ENCODE peak calls at places on chromosome 5, in nine cellular contexts. S is IMR-90; J is SJSA1; C is sigmoid colon; R is cardiac muscle cell; H is neural progenitor cell; I is A673; G is spleen; V is effector memory CD4-positive, alpha-beta T cell. L is an unnamed sample.

GRCh38 chr5:115543365-115543700 is 1.2 kb downstream of the FEM1C start:
- DNase-seq in S (no peak), J (no peak), C (no peak), R (no peak), H (peak; percentile 10), I (no peak), G (peak; percentile 74), V (no peak), L (no peak)

GRCh38 chr5:16916262-16916878 is 19.7 kb downstream of the MYO10 start:
- DNase-seq in S (peak; percentile 93), J (peak; percentile 67), C (no peak), R (no peak), H (no peak), I (peak; percentile 87), G (no peak), V (no peak), L (no peak)

GRCh38 chr5:94266170-94266569 is 352.2 kb downstream of the KIAA0825 start:
- DNase-seq in S (no peak), J (no peak), C (no peak), R (no peak), H (no peak), I (no peak), G (no peak), V (no peak), L (no peak)

GRCh38 chr5:3389471-3390026 is 206.1 kb upstream of the IRX1 start:
- DNase-seq in S (no peak), J (no peak), C (no peak), R (no peak), H (peak; percentile 34), I (no peak), G (no peak), V (no peak), L (no peak)

GRCh38 chr5:140800816-140801493 is at the start of gene PCDHA3:
- DNase-seq in S (peak; percentile 1), J (no peak), C (no peak), R (no peak), H (no peak), I (peak; percentile 68), G (no peak), V (no peak), L (no peak)

GRCh38 chr5:179343902-179344300 is 1.4 kb downstream of the ADAMTS2 start:
- DNase-seq in S (peak; percentile 58), J (no peak), C (no peak), R (peak; percentile 74), H (peak; percentile 94), I (peak; percentile 31), G (peak; percentile 78), V (no peak), L (no peak)

GRCh38 chr5:134892926-134893325 is 12.0 kb upstream of the PCBD2 start:
- DNase-seq in S (no peak), J (no peak), C (no peak), R (no peak), H (no peak), I (no peak), G (no peak), V (no peak), L (no peak)

GRCh38 chr5:13946111-13946510 is 1.6 kb upstream of the DNAH5 start:
- DNase-seq in S (peak; percentile 10), J (no peak), C (no peak), R (no peak), H (no peak), I (peak; percentile 11), G (no peak), V (no peak), L (no peak)

GRCh38 chr5:89855417-89855816 is 554.1 kb downstream of the CETN3 start:
- DNase-seq in S (no peak), J (no peak), C (no peak), R (no peak), H (no peak), I (no peak), G (no peak), V (no peak), L (no peak)

GRCh38 chr5:170633235-170634041 is 129.6 kb downstream of the KCNIP1 start:
- DNase-seq in S (peak; percentile 65), J (peak; percentile 80), C (peak; percentile 86), R (peak; percentile 84), H (peak; percentile 75), I (peak; percentile 67), G (peak; percentile 50), V (no peak), L (peak; percentile 75)

GRCh38 chr5:4097194-4097593 is 501.6 kb downstream of the IRX1 start:
- DNase-seq in S (no peak), J (no peak), C (no peak), R (no peak), H (no peak), I (no peak), G (no peak), V (no peak), L (no peak)

GRCh38 chr5:75168026-75168750 is 68.5 kb downstream of the ANKRD31 start:
- DNase-seq in S (no peak), J (no peak), C (no peak), R (no peak), H (no peak), I (no peak), G (no peak), V (no peak), L (no peak)

GRCh38 chr5:139649082-139649991 is 1.2 kb downstream of the CXXC5 start:
- DNase-seq in S (no peak), J (no peak), C (peak; percentile 69), R (peak; percentile 52), H (peak; percentile 78), I (peak; percentile 66), G (peak; percentile 88), V (no peak), L (no peak)
- H3K4me1 ChIP-seq in S (peaks cover 25% of the 10 kb centered on the region), J (peaks cover 54% of the 10 kb centered on the region), C (peaks cover 71% of the 10 kb centered on the region), R (peaks cover 36% of the 10 kb centered on the region), H (peaks cover 47% of the 10 kb centered on the region), I (peaks cover 41% of the 10 kb centered on the region), G (peaks cover 81% of the 10 kb centered on the region), V (peaks cover 31% of the 10 kb centered on the region), L (peaks cover 28% of the 10 kb centered on the region)

GRCh38 chr5:56825222-56825824 is 10.0 kb downstream of the MAP3K1 start:
- DNase-seq in S (no peak), J (no peak), C (no peak), R (peak; percentile 34), H (no peak), I (no peak), G (peak; percentile 31), V (no peak), L (no peak)

GRCh38 chr5:56827923-56828322 is 12.6 kb downstream of the MAP3K1 start:
- DNase-seq in S (no peak), J (no peak), C (no peak), R (no peak), H (no peak), I (no peak), G (no peak), V (no peak), L (no peak)

GRCh38 chr5:56827043-56827442 is 11.7 kb downstream of the MAP3K1 start:
- DNase-seq in S (no peak), J (no peak), C (no peak), R (no peak), H (peak; percentile 47), I (no peak), G (peak; percentile 61), V (no peak), L (no peak)

GRCh38 chr5:56822961-56823360 is 7.6 kb downstream of the MAP3K1 start:
- DNase-seq in S (no peak), J (no peak), C (no peak), R (no peak), H (no peak), I (no peak), G (peak; percentile 62), V (no peak), L (no peak)

DNA sequence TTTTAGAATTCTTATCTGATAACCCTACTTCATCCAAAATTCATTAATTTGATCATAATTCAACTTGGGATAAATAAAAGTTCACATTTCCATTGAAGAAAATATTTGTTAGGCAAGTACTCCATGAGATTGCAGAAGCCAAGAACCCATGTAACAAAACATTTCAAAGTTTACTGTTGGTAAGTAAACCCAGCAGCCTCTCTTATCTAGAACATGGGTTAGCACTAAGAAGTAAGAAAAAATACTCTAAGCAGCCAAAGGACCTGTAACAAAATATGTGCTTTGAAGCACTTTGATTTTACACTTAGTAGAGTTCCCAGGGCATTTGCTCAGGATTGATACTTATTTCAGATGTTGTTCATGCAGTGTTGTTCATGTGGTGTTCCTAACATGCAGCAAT is 8.7 kb downstream of the MAP3K1 start:
- DNase-seq in S (no peak), J (no peak), C (no peak), R (no peak), H (no peak), I (no peak), G (no peak), V (no peak), L (no peak)
- H3K4me1 ChIP-seq in S (peaks cover 19% of the 10 kb centered on the region), J (peaks cover 19% of the 10 kb centered on the region), C (peaks cover 4% of the 10 kb centered on the region), R (peaks cover 38% of the 10 kb centered on the region), H (peaks cover 9% of the 10 kb centered on the region), I (no peaks in the 10 kb centered on the region), G (peaks cover 100% of the 10 kb centered on the region), V (peaks cover 60% of the 10 kb centered on the region), L (no peaks in the 10 kb centered on the region)

GRCh38 chr5:113520429-113520828 is 6.9 kb downstream of the YTHDC2 start:
- DNase-seq in S (peak; percentile 70), J (no peak), C (no peak), R (no peak), H (no peak), I (no peak), G (no peak), V (no peak), L (no peak)
- H3K4me1 ChIP-seq in S (peaks cover 8% of the 10 kb centered on the region), J (peaks cover 14% of the 10 kb centered on the region), C (peaks cover 12% of the 10 kb centered on the region), R (no peaks in the 10 kb centered on the region), H (no peaks in the 10 kb centered on the region), I (peaks cover 26% of the 10 kb centered on the region), G (peaks cover 53% of the 10 kb centered on the region), V (peaks cover 4% of the 10 kb centered on the region), L (no peaks in the 10 kb centered on the region)

GRCh38 chr5:157554180-157555030 is 21.2 kb downstream of the ADAM19 start:
- DNase-seq in S (no peak), J (no peak), C (no peak), R (no peak), H (no peak), I (no peak), G (no peak), V (no peak), L (no peak)
- H3K4me1 ChIP-seq in S (peaks cover 31% of the 10 kb centered on the region), J (peaks cover 56% of the 10 kb centered on the region), C (peaks cover 69% of the 10 kb centered on the region), R (no peaks in the 10 kb centered on the region), H (peaks cover 22% of the 10 kb centered on the region), I (no peaks in the 10 kb centered on the region), G (peaks cover 77% of the 10 kb centered on the region), V (peaks cover 41% of the 10 kb centered on the region), L (peaks cover 10% of the 10 kb centered on the region)

GRCh38 chr5:152116926-152117325 is 192.3 kb upstream of the GLRA1 start:
- DNase-seq in S (no peak), J (no peak), C (no peak), R (no peak), H (no peak), I (no peak), G (no peak), V (no peak), L (no peak)
- H3K4me1 ChIP-seq in S (no peaks in the 10 kb centered on the region), J (no peaks in the 10 kb centered on the region), C (no peaks in the 10 kb centered on the region), R (no peaks in the 10 kb centered on the region), H (no peaks in the 10 kb centered on the region), I (no peaks in the 10 kb centered on the region), G (no peaks in the 10 kb centered on the region), V (no peaks in the 10 kb centered on the region), L (no peaks in the 10 kb centered on the region)

DNA sequence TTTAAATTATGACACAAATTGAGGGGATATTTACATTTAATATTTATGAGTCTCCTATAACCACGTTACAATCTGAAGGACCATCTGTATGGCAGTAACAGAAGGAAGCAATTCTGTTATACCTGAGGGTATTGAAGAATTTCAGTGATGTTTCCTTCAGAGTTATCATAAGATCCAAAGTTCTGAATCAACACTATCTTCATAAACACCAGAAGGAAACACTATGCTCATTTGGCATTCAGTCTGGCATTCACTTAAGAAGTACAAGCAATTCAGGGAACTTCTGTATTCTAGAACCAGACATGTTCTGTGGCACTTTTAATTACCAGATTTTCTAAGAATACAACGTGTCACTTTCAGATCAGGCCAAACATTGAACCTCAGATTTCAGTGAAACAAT is 9.6 kb downstream of the DAB2 start:
- DNase-seq in S (no peak), J (no peak), C (no peak), R (no peak), H (no peak), I (no peak), G (no peak), V (no peak), L (no peak)
- H3K4me1 ChIP-seq in S (peaks cover 30% of the 10 kb centered on the region), J (peaks cover 90% of the 10 kb centered on the region), C (peaks cover 70% of the 10 kb centered on the region), R (peaks cover 7% of the 10 kb centered on the region), H (peaks cover 5% of the 10 kb centered on the region), I (peaks cover 11% of the 10 kb centered on the region), G (peaks cover 67% of the 10 kb centered on the region), V (no peaks in the 10 kb centered on the region), L (peaks cover 20% of the 10 kb centered on the region)